ENCODE peak calls at places on chromosomes 3 and 15, in seven cellular contexts. One of them, this sample, is unnamed.

GRCh38 chr15:33138000-33138399 is 56.5 kb downstream of the FMN1 start:
- DNase-seq in SW480: no peak
- DNase-seq in stomach: no peak
- DNase-seq in amniotic epithelial cell: no peak
- DNase-seq in H9: no peak
- DNase-seq in sciatic nerve: no peak
- DNase-seq in spleen: no peak
- DNase-seq in this sample: peak; percentile 29

GRCh38 chr3:52742418-52743041 is 28.2 kb downstream of the NEK4 start:
- DNase-seq in SW480: peak; percentile 35
- DNase-seq in stomach: no peak
- DNase-seq in amniotic epithelial cell: peak; percentile 33
- DNase-seq in H9: no peak
- DNase-seq in sciatic nerve: no peak
- DNase-seq in spleen: no peak
- DNase-seq in this sample: peak; percentile 49

GRCh38 chr3:9743548-9743947 is 6.2 kb upstream of the OGG1 start:
- DNase-seq in SW480: no peak
- DNase-seq in stomach: no peak
- DNase-seq in amniotic epithelial cell: no peak
- DNase-seq in H9: no peak
- DNase-seq in sciatic nerve: no peak
- DNase-seq in spleen: no peak
- DNase-seq in this sample: no peak

GRCh38 chr15:88401972-88402656 is 65.1 kb downstream of the MRPL46 start:
- DNase-seq in SW480: no peak
- DNase-seq in stomach: no peak
- DNase-seq in amniotic epithelial cell: no peak
- DNase-seq in H9: no peak
- DNase-seq in sciatic nerve: no peak
- DNase-seq in spleen: no peak
- DNase-seq in this sample: no peak

GRCh38 chr3:76456322-76456721 is 583.6 kb upstream of the ROBO2 start:
- DNase-seq in SW480: peak; percentile 57
- DNase-seq in stomach: no peak
- DNase-seq in amniotic epithelial cell: peak; percentile 28
- DNase-seq in H9: no peak
- DNase-seq in sciatic nerve: no peak
- DNase-seq in spleen: no peak
- DNase-seq in this sample: no peak

GRCh38 chr3:88809993-88810392 is 297.4 kb upstream of the EPHA3 start:
- DNase-seq in SW480: no peak
- DNase-seq in stomach: no peak
- DNase-seq in amniotic epithelial cell: no peak
- DNase-seq in H9: no peak
- DNase-seq in sciatic nerve: no peak
- DNase-seq in spleen: no peak
- DNase-seq in this sample: no peak

GRCh38 chr3:38114875-38115644 is 21.9 kb downstream of the ACAA1 start:
- DNase-seq in SW480: no peak
- DNase-seq in stomach: no peak
- DNase-seq in amniotic epithelial cell: no peak
- DNase-seq in H9: peak; percentile 21
- DNase-seq in sciatic nerve: peak; percentile 36
- DNase-seq in spleen: peak; percentile 66
- DNase-seq in this sample: no peak

GRCh38 chr3:14265246-14265962 is 86.8 kb downstream of the LSM3 start:
- DNase-seq in SW480: peak; percentile 68
- DNase-seq in stomach: no peak
- DNase-seq in amniotic epithelial cell: peak; percentile 90
- DNase-seq in H9: no peak
- DNase-seq in sciatic nerve: no peak
- DNase-seq in spleen: peak; percentile 47
- DNase-seq in this sample: peak; percentile 95

GRCh38 chr3:50292924-50293801 is 934 bp upstream of the IFRD2 start:
- DNase-seq in SW480: no peak
- DNase-seq in stomach: no peak
- DNase-seq in amniotic epithelial cell: no peak
- DNase-seq in H9: no peak
- DNase-seq in sciatic nerve: no peak
- DNase-seq in spleen: peak; percentile 86
- DNase-seq in this sample: no peak